ENCODE peak calls at places on chromosomes 12 and 14, in four cellular contexts. P, V, A and W are unnamed samples.

GRCh38 chr12:120265203-120265482 is 387 bp downstream of the PXN start:
- DNase-seq in P (no peak), V (no peak), A (no peak), W (no peak)

GRCh38 chr12:106582661-106583577 is at the start of gene RFX4:
- DNase-seq in P (no peak), A (no peak), V (no peak), W (no peak)

GRCh38 chr14:56528927-56529326 is 50.7 kb upstream of the TMEM260 start:
- DNase-seq in V (no peak), P (no peak), A (no peak), W (no peak)

GRCh38 chr12:95790025-95790911 is at the start of gene NTN4:
- DNase-seq in A (peak; percentile 64), V (peak; percentile 19), P (no peak), W (peak; percentile 49)

GRCh38 chr14:36226164-36226563 is 49.6 kb upstream of the PTCSC3 start:
- DNase-seq in V (no peak), A (no peak), P (no peak), W (no peak)

GRCh38 chr14:31835049-31835448 is 242.1 kb upstream of the ARHGAP5 start:
- DNase-seq in P (no peak), A (no peak), V (no peak), W (no peak)

GRCh38 chr14:30017370-30017993 is 89.8 kb upstream of the PRKD1 start:
- DNase-seq in P (no peak), A (no peak), V (no peak), W (no peak)

GRCh38 chr12:108825205-108825950 is 32.0 kb downstream of the SSH1 start:
- DNase-seq in A (peak; percentile 55), V (no peak), P (no peak), W (no peak)

GRCh38 chr12:122423258-122424165 is 1.0 kb upstream of the CLIP1 start:
- DNase-seq in V (no peak), P (no peak), A (peak; percentile 52), W (no peak)

GRCh38 chr12:106288510-106289195 is 13.9 kb upstream of the TCP11L2 start:
- DNase-seq in P (no peak), A (peak; percentile 85), V (peak; percentile 58), W (peak; percentile 94)

GRCh38 chr14:34935552-34935951 is 47.2 kb upstream of the SRP54 start:
- DNase-seq in V (no peak), A (no peak), P (no peak), W (no peak)

GRCh38 chr12:108302471-108303311 is 36.4 kb downstream of the CMKLR1 start:
- DNase-seq in P (no peak), A (peak; percentile 38), V (no peak), W (peak; percentile 87)

GRCh38 chr14:87131879-87132278 is 861.1 kb downstream of the GALC start:
- DNase-seq in A (no peak), P (peak; percentile 67), V (no peak), W (no peak)

GRCh38 chr12:47819902-47820630 is at the start of gene HDAC7:
- DNase-seq in V (peak; percentile 79), P (peak; percentile 17), A (peak; percentile 83), W (peak; percentile 73)

GRCh38 chr14:64955297-64955696 is 12.8 kb upstream of the GPX2 start:
- DNase-seq in A (no peak), P (no peak), V (no peak), W (no peak)

GRCh38 chr12:45914090-45914489 is 76.3 kb downstream of the SCAF11 start:
- DNase-seq in A (peak; percentile 71), P (no peak), V (no peak), W (no peak)

GRCh38 chr12:2360630-2361170 is 307.9 kb downstream of the CACNA1C start:
- DNase-seq in A (peak; percentile 21), V (no peak), P (no peak), W (no peak)

GRCh38 chr12:26172013-26172412 is 23.4 kb upstream of the SSPN start:
- DNase-seq in P (no peak), A (no peak), V (no peak), W (no peak)

GRCh38 chr12:88237954-88238353 is 95.8 kb downstream of the TMTC3 start:
- DNase-seq in P (no peak), V (no peak), A (peak; percentile 75), W (peak; percentile 24)

GRCh38 chr14:100070310-100070709 is 5.1 kb downstream of the EVL start:
- DNase-seq in P (no peak), A (no peak), V (no peak), W (no peak)

GRCh38 chr12:79233341-79233761 is 368.8 kb downstream of the SYT1 start:
- DNase-seq in A (no peak), P (no peak), V (no peak), W (no peak)

GRCh38 chr14:23085458-23085857 is 9.5 kb downstream of the ACIN1 start:
- DNase-seq in P (no peak), A (no peak), V (no peak), W (no peak)

GRCh38 chr14:92649934-92650545 is 98.4 kb downstream of the LGMN start:
- DNase-seq in V (no peak), P (no peak), A (no peak), W (no peak)

GRCh38 chr14:55356913-55357312 is 54.7 kb downstream of the ATG14 start:
- DNase-seq in V (no peak), A (no peak), P (no peak), W (no peak)